ENCODE peak calls at places on chromosomes 13 and 19, in five cellular contexts. N is endodermal cell, W is activated B cell treated with CpG ODN at 0.5 μM for 24 hours, L is HepG2, U is progenitor cell of endocrine pancreas. G is an unnamed sample.

GRCh38 chr19:44757735-44758505 is 9.4 kb downstream of the BCL3 start:
- DNase-seq in L (no peak), U (peak), N (peak), W (no peak), G (no peak)

GRCh38 chr19:44904426-44904994 is 1.1 kb upstream of the APOE start:
- DNase-seq in W (no peak), N (peak), L (peak), U (no peak), G (no peak)

GRCh38 chr19:29308977-29309520 is 96.1 kb upstream of the UQCRFS1 start:
- DNase-seq in N (peak), W (no peak), U (no peak), L (no peak), G (no peak)

GRCh38 chr13:20126460-20127262 is 34.2 kb downstream of the GJA3 start:
- DNase-seq in L (no peak), N (no peak), W (no peak), U (no peak), G (no peak)

GRCh38 chr19:2573916-2574315 is 98.0 kb downstream of the GADD45B start:
- DNase-seq in N (no peak), W (no peak), U (no peak), L (no peak), G (no peak)

GRCh38 chr19:22735911-22736645 is 47.9 kb downstream of the ZNF99 start:
- DNase-seq in W (no peak), L (no peak), N (no peak), U (no peak), G (no peak)

GRCh38 chr13:80132741-80133601 is 208.0 kb downstream of the SPRY2 start:
- DNase-seq in W (no peak), L (peak), U (peak), N (peak), G (no peak)

GRCh38 chr19:29259153-29259552 is 46.2 kb upstream of the UQCRFS1 start:
- DNase-seq in N (peak), U (no peak), W (no peak), L (no peak), G (no peak)

GRCh38 chr13:86838411-86839120 is 832.6 kb upstream of the SLITRK5 start:
- DNase-seq in W (no peak), N (no peak), U (no peak), L (no peak), G (no peak)

GRCh38 chr13:111552891-111553637 is 232.6 kb downstream of the TEX29 start:
- DNase-seq in N (no peak), W (no peak), L (no peak), U (no peak), G (no peak)

GRCh38 chr19:795691-796581 is 1.3 kb upstream of the PTBP1 start:
- DNase-seq in W (no peak), U (no peak), L (no peak), N (no peak), G (no peak)

GRCh38 chr13:106492576-106493323 is 42.7 kb downstream of the EFNB2 start:
- DNase-seq in N (no peak), L (no peak), W (no peak), U (no peak), G (no peak)

GRCh38 chr13:66513728-66514127 is 716.4 kb downstream of the PCDH9 start:
- DNase-seq in W (no peak), U (no peak), L (no peak), N (no peak), G (no peak)

GRCh38 chr13:48222358-48223015 is 10.5 kb upstream of the ITM2B start:
- DNase-seq in W (no peak), N (no peak), U (no peak), L (no peak), G (no peak)

GRCh38 chr19:3098515-3099346 is 4.6 kb downstream of the GNA11 start:
- DNase-seq in N (no peak), L (no peak), W (no peak), U (no peak), G (no peak)

GRCh38 chr19:49415102-49415809 is 8.0 kb downstream of the PTH2 start:
- DNase-seq in N (no peak), W (no peak), U (no peak), L (no peak), G (no peak)

GRCh38 chr19:35715981-35716734 is 1.6 kb upstream of the KMT2B start:
- DNase-seq in N (no peak), W (peak), L (peak), U (peak), G (no peak)

GRCh38 chr19:51325161-51325979 is 13.9 kb downstream of the IGLON5 start:
- DNase-seq in N (peak), W (no peak), L (no peak), U (no peak), G (no peak)

DNA sequence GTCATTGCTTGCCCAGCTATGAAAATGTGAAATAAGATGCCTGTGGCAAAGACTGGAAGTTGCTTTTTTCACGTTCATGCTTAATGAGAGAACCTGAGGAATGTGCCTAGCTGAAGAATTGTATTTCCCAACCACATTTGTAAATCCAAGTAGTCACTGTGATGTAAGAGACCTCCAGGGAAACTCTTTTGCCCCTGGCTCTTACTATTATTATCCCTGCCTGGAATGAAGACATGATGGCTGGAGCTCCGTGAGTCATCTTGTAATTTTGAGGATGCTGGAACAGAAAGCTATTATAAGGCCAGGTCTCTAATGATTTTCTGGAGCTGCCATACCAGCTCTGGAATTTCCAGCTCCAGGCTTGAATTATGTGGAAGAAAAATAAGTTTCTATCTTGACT is 894.3 kb downstream of the DIAPH3 start:
- DNase-seq in W (no peak), U (no peak), N (no peak), L (no peak), G (no peak)
- TF ChIP-seq CTCF in W (no peak), U (no peak), N (no peak), L (no peak), G (no peak)

GRCh38 chr13:21297452-21297851 is 121.0 kb downstream of the MRPL57 start:
- DNase-seq in W (no peak), N (peak), U (no peak), L (no peak), G (no peak)
- TF ChIP-seq CTCF in W (peak), N (no peak), U (no peak), L (no peak), G (no peak)

GRCh38 chr19:47027586-47028371 is 8.1 kb downstream of the NPAS1 start:
- DNase-seq in L (no peak), W (no peak), U (no peak), N (no peak), G (no peak)
- TF ChIP-seq CTCF in L (no peak), W (no peak), U (no peak), N (no peak), G (no peak)

GRCh38 chr13:22278336-22278929 is 607.6 kb downstream of the FGF9 start:
- DNase-seq in L (peak), W (no peak), N (peak), U (peak), G (peak)
- TF ChIP-seq CTCF in L (peak), W (no peak), N (peak), U (peak), G (peak)

GRCh38 chr13:95485518-95486144 is 66.9 kb upstream of the CLDN10 start:
- DNase-seq in W (no peak), U (no peak), L (no peak), N (no peak), G (no peak)

GRCh38 chr13:95484052-95484451 is 68.5 kb upstream of the CLDN10 start:
- DNase-seq in N (no peak), W (no peak), L (no peak), U (no peak), G (no peak)

GRCh38 chr13:95480131-95480545 is 72.4 kb upstream of the CLDN10 start:
- DNase-seq in L (no peak), U (no peak), W (no peak), N (no peak), G (no peak)

GRCh38 chr13:95481051-95481775 is 71.3 kb upstream of the CLDN10 start:
- DNase-seq in L (no peak), W (no peak), N (no peak), U (no peak), G (no peak)

GRCh38 chr13:95485045-95485517 is 67.4 kb upstream of the CLDN10 start:
- DNase-seq in L (peak), W (no peak), N (no peak), U (no peak), G (no peak)
- TF ChIP-seq CTCF in L (no peak), W (no peak), N (peak), U (no peak), G (no peak)

G was measured in natural killer cell.